ENCODE peak calls at places on chromosomes 7 and 10, in six cellular contexts. L is CD4-positive, alpha-beta T cell; J is epithelial cell of esophagus; Q is NCI-H2171 treated with DMSO at 0.1 percent for 48 hours; F is left colon; K is A549. R is an unnamed sample.

GRCh38 chr10:93268021-93268420 is 194.3 kb downstream of the CYP26A1 start:
- DNase-seq in L (no peak), J (no peak), Q (no peak), F (no peak), K (no peak), R (no peak)

GRCh38 chr7:1673581-1674102 is 3.6 kb downstream of the ELFN1 start:
- DNase-seq in L (no peak), J (no peak), Q (no peak), F (no peak), K (no peak), R (no peak)

GRCh38 chr10:4763513-4763912 is 62.5 kb upstream of the AKR1E2 start:
- DNase-seq in L (no peak), J (no peak), Q (no peak), F (no peak), K (no peak), R (no peak)

GRCh38 chr10:32253300-32253699 is 93.7 kb downstream of the EPC1 start:
- DNase-seq in L (no peak), J (peak; percentile 96), Q (no peak), F (peak; percentile 48), K (peak; percentile 23), R (peak; percentile 7)

GRCh38 chr10:110067960-110068770 is 60.4 kb downstream of the ADD3 start:
- DNase-seq in L (peak; percentile 15), J (no peak), Q (peak; percentile 10), F (peak; percentile 21), K (no peak), R (peak; percentile 98)

GRCh38 chr7:138854115-138854645 is 56.2 kb upstream of the ATP6V0A4 start:
- DNase-seq in L (no peak), J (peak; percentile 67), Q (no peak), F (no peak), K (no peak), R (no peak)

GRCh38 chr7:114298011-114298410 is 116.6 kb upstream of the FOXP2 start:
- DNase-seq in L (no peak), J (peak; percentile 80), Q (no peak), F (no peak), K (no peak), R (no peak)

GRCh38 chr10:23994459-23995046 is 214.4 kb upstream of the KIAA1217 start:
- DNase-seq in L (no peak), J (peak; percentile 67), Q (peak; percentile 26), F (peak; percentile 77), K (peak; percentile 52), R (peak; percentile 59)

GRCh38 chr7:23247602-23248335 is 1.2 kb downstream of the GPNMB start:
- DNase-seq in L (no peak), J (no peak), Q (no peak), F (peak; percentile 21), K (no peak), R (no peak)

GRCh38 chr10:93999401-93999851 is 5.7 kb downstream of the PLCE1 start:
- DNase-seq in L (no peak), J (no peak), Q (no peak), F (peak; percentile 59), K (no peak), R (no peak)

GRCh38 chr7:44607141-44608068 is 978 bp downstream of the OGDH start:
- DNase-seq in L (no peak), J (no peak), Q (no peak), F (no peak), K (no peak), R (peak; percentile 26)